ENCODE peak calls at places on chromosomes 3 and 15, in ten cellular contexts. N is MCF 10A, T is astrocyte of the cerebellum, R is foreskin fibroblast, O is tibial artery, J is GM23338, V is tibial nerve, P is HL-60, Y is DND-41, H is colonic mucosa. U is an unnamed sample.

GRCh38 chr15:101206173-101206572 is 45.7 kb downstream of the CHSY1 start:
- DNase-seq in N (no peak), O (no peak), T (peak), H (no peak), V (no peak), R (peak), Y (peak), P (no peak), J (no peak), U (no peak)

GRCh38 chr15:95208071-95208470 is 976.7 kb downstream of the MCTP2 start:
- DNase-seq in R (no peak), T (no peak), H (no peak), J (no peak), O (no peak), N (no peak), V (no peak), P (no peak), Y (no peak), U (no peak)

GRCh38 chr3:128395500-128396125 is 71.1 kb downstream of the DNAJB8 start:
- DNase-seq in N (no peak), H (no peak), R (peak), O (peak), P (no peak), Y (no peak), J (no peak), T (no peak), V (peak), U (no peak)

GRCh38 chr15:56960116-56960515 is 41.7 kb downstream of the TCF12 start:
- DNase-seq in Y (no peak), P (no peak), N (no peak), T (no peak), O (no peak), V (no peak), H (no peak), R (no peak), J (no peak), U (no peak)

GRCh38 chr3:101066776-101067175 is 73.6 kb upstream of the ABI3BP start:
- DNase-seq in R (no peak), N (peak), J (no peak), O (no peak), P (no peak), T (no peak), V (no peak), Y (no peak), H (no peak), U (no peak)

GRCh38 chr15:80745888-80746287 is 33.3 kb upstream of the CEMIP start:
- DNase-seq in N (no peak), P (no peak), J (no peak), T (no peak), H (no peak), R (no peak), V (no peak), O (no peak), Y (no peak), U (no peak)

GRCh38 chr3:31364711-31365110 is 168.0 kb upstream of the STT3B start:
- DNase-seq in Y (no peak), T (peak), P (no peak), V (no peak), J (no peak), N (no peak), O (no peak), R (peak), H (no peak), U (no peak)

GRCh38 chr3:9147215-9147895 is 102.1 kb downstream of the SRGAP3 start:
- DNase-seq in R (no peak), H (no peak), Y (no peak), O (no peak), P (no peak), V (no peak), J (no peak), N (peak), T (peak), U (no peak)

GRCh38 chr3:57949344-57949743 is 58.9 kb upstream of the FLNB start:
- DNase-seq in V (no peak), N (no peak), Y (no peak), T (no peak), O (no peak), J (no peak), H (no peak), P (no peak), R (no peak), U (no peak)

GRCh38 chr3:16788440-16789057 is 96.2 kb upstream of the PLCL2 start:
- DNase-seq in R (no peak), J (no peak), P (peak), T (no peak), Y (no peak), H (no peak), N (no peak), O (no peak), V (no peak), U (peak)

GRCh38 chr3:130424837-130425236 is 79.4 kb downstream of the COL6A5 start:
- DNase-seq in P (no peak), Y (no peak), H (no peak), J (no peak), R (no peak), O (no peak), V (no peak), T (no peak), N (no peak), U (no peak)

GRCh38 chr15:87561641-87562040 is 694.9 kb downstream of the NTRK3 start:
- DNase-seq in Y (no peak), H (no peak), O (no peak), V (no peak), R (no peak), N (no peak), T (no peak), J (no peak), P (no peak), U (no peak)

GRCh38 chr3:11661052-11661656 is 17.4 kb upstream of the VGLL4 start:
- DNase-seq in P (no peak), Y (no peak), N (peak), O (no peak), T (no peak), V (no peak), H (no peak), R (no peak), J (no peak), U (no peak)

GRCh38 chr3:193885832-193886231 is 250.1 kb upstream of the HES1 start:
- DNase-seq in Y (no peak), J (no peak), T (no peak), N (peak), H (peak), V (no peak), P (no peak), O (no peak), R (no peak), U (no peak)

GRCh38 chr15:56366211-56366610 is 985 bp downstream of the TEX9 start:
- DNase-seq in H (no peak), J (peak), O (no peak), T (no peak), P (no peak), R (no peak), V (no peak), Y (no peak), N (no peak), U (no peak)

GRCh38 chr15:79467865-79468586 is 35.9 kb downstream of the MINAR1 start:
- DNase-seq in Y (no peak), N (no peak), P (no peak), J (no peak), T (no peak), O (no peak), R (peak), H (no peak), V (no peak), U (no peak)

GRCh38 chr15:52683585-52683984 is 4.4 kb upstream of the ATOSA start:
- DNase-seq in R (no peak), H (no peak), O (no peak), Y (no peak), T (no peak), V (no peak), N (no peak), J (no peak), P (no peak), U (no peak)

GRCh38 chr3:86990734-86991481 is at the start of gene VGLL3:
- DNase-seq in O (peak), J (peak), T (peak), H (peak), Y (no peak), V (peak), N (peak), P (no peak), R (peak), U (no peak)

GRCh38 chr3:11212784-11213183 is 58.5 kb downstream of the HRH1 start:
- DNase-seq in J (no peak), R (no peak), P (no peak), H (no peak), T (no peak), Y (no peak), O (no peak), V (no peak), N (no peak), U (no peak)

GRCh38 chr3:186121271-186121670 is 12.4 kb upstream of the ETV5 start:
- DNase-seq in V (no peak), Y (no peak), P (no peak), J (no peak), N (no peak), R (no peak), T (no peak), H (no peak), O (no peak), U (no peak)

GRCh38 chr3:7779331-7779730 is 722.3 kb upstream of the LMCD1 start:
- DNase-seq in T (no peak), J (no peak), O (no peak), H (no peak), Y (no peak), V (no peak), N (no peak), R (no peak), P (no peak), U (no peak)

GRCh38 chr3:133459400-133459799 is 59.5 kb downstream of the BFSP2 start:
- DNase-seq in J (no peak), P (no peak), N (no peak), O (peak), H (no peak), V (peak), Y (no peak), R (no peak), T (no peak), U (no peak)

GRCh38 chr15:38461089-38461833 is 7.3 kb downstream of the FAM98B start:
- DNase-seq in R (no peak), J (no peak), N (no peak), P (no peak), T (no peak), V (no peak), O (no peak), H (no peak), Y (no peak), U (no peak)

GRCh38 chr3:109819786-109820185 is 482.4 kb upstream of the DPPA4 start:
- DNase-seq in O (no peak), P (no peak), R (no peak), H (no peak), V (no peak), Y (no peak), T (no peak), N (no peak), J (peak), U (no peak)

GRCh38 chr3:101827211-101828174 is 21.8 kb upstream of the NFKBIZ start:
- DNase-seq in J (peak), N (peak), H (peak), P (no peak), O (peak), T (peak), V (peak), Y (peak), R (peak), U (peak)

GRCh38 chr3:178084938-178085816 is 451.1 kb upstream of the KCNMB2 start:
- DNase-seq in Y (peak), O (peak), V (peak), N (no peak), P (no peak), T (peak), R (peak), H (peak), J (peak), U (no peak)

GRCh38 chr3:23002846-23003800 is 200.0 kb upstream of the UBE2E2 start:
- DNase-seq in T (no peak), O (peak), P (no peak), V (peak), N (peak), H (no peak), Y (no peak), J (no peak), R (no peak), U (no peak)

GRCh38 chr15:29129221-29129620 is 140.4 kb downstream of the NSMCE3 start:
- DNase-seq in N (no peak), Y (no peak), J (no peak), T (no peak), P (no peak), O (no peak), H (no peak), V (no peak), R (no peak), U (no peak)

GRCh38 chr3:24686764-24687163 is 192.1 kb upstream of the THRB start:
- DNase-seq in Y (no peak), V (no peak), P (no peak), O (no peak), H (no peak), T (peak), J (no peak), R (peak), N (no peak), U (no peak)

GRCh38 chr15:94324117-94324826 is 92.9 kb downstream of the MCTP2 start:
- DNase-seq in P (peak), Y (peak), T (peak), H (peak), O (no peak), R (peak), V (peak), J (peak), N (peak), U (peak)

GRCh38 chr3:117661636-117662095 is 952.1 kb downstream of the TUSC7 start:
- DNase-seq in N (no peak), H (no peak), J (no peak), Y (no peak), O (no peak), T (peak), P (no peak), V (no peak), R (peak), U (no peak)

GRCh38 chr3:73602171-73602570 is 22.6 kb downstream of the PDZRN3 start:
- DNase-seq in O (no peak), Y (no peak), J (no peak), H (no peak), P (no peak), R (peak), N (no peak), V (no peak), T (peak), U (no peak)

GRCh38 chr3:122392868-122393844 is 9.2 kb downstream of the FAM162A start:
- DNase-seq in T (peak), H (no peak), O (no peak), P (no peak), N (peak), J (peak), Y (peak), V (no peak), R (no peak), U (no peak)

GRCh38 chr3:25783661-25784512 is 644 bp upstream of the NGLY1 start:
- DNase-seq in O (peak), T (no peak), H (peak), V (peak), P (peak), J (peak), R (peak), N (peak), Y (no peak), U (peak)

GRCh38 chr15:66108483-66109270 is 144.9 kb downstream of the MEGF11 start:
- DNase-seq in H (no peak), Y (no peak), P (no peak), J (no peak), N (no peak), R (no peak), V (no peak), T (no peak), O (peak), U (no peak)

DNA sequence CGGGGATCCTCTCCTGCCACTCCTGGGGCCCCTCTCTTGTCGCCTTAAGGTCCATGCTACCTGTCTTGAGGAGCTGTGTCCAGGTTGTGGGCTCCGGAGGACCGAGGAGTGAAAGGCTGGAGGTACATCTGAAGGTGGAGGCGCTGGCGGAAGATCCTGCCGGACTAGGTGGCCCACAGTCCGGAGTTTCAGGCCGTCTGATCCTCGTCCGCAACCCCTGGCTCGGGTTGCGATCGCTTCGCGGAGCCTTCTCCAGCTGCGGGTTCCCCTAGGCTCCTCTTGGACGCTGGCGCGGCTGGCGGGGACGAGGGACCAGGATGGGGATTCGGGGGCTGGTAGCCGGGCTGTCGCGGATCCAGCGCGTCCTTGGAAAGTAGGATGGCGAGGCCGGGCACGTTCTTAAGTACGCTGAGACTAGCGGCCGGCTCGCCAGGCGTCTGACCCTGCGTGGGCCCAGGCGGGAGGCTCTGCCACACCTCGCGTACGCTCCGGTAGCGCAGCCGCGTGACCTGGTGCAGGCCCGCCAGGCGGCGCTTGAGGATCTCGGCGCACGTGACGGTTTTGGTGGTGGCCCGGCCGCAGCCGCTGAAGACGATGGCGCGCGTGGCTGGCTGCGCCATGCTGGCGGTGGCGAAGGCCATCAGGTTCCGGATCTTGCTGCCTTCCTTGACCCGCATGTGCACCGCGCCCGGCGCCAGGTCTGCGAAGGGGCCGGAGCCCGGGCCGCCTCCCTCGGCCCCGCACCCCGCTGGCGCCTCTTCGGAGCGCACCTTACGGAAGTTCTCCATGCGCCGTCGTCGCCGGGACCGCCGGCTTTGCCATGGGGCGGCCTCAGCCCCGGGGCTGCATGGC is 550 bp downstream of the RPP25 start:
- DNase-seq in R (peak), V (peak), Y (no peak), J (peak), H (peak), N (no peak), T (no peak), O (peak), P (peak), U (peak)
- TF ChIP-seq CTCF in R (peak), V (peak), Y (no peak), J (peak), H (peak), N (no peak), T (peak), O (peak), P (no peak), U (peak)

DNA sequence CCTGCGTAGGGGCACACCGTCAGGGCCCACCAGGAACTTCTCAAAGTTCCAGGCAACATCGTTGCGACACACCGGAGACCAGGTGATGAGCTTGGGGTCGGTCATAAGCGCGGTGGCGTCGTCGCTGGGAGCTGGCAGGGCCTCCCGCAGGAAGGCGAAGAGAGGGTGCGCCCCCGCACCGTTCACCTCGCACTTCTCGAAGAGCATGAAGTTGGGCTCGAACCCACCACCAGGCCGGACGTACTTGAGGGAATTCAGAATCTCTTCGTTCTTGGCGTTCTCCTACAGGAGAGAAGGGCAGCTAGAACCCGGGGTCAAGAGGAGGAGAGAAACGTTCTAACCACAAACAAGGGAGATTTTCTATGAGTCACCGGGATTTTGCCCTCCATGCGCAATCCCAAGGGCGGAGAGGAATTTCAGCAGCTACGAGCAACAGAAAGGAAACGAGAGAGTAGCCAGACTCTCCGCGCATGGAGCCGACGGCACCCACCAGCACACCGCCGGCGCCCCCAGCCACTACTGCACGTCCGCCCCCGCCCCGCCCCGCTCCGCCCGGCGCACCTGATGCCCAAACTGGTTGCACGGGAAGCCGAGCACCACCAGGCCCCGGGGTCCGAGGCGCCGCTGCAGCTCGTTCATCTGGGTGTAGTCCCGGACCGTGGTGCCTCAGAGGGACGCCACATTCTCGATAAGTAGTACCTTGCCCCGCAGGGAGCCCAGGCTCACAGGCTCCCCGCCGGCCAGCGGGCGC is 512 bp downstream of the GPX1 start:
- DNase-seq in O (peak), V (peak), R (peak), H (peak), Y (peak), P (peak), T (peak), N (peak), J (peak), U (peak)
- TF ChIP-seq CTCF in O (no peak), V (no peak), R (no peak), H (no peak), Y (no peak), P (no peak), T (no peak), N (no peak), J (no peak), U (no peak)

DNA sequence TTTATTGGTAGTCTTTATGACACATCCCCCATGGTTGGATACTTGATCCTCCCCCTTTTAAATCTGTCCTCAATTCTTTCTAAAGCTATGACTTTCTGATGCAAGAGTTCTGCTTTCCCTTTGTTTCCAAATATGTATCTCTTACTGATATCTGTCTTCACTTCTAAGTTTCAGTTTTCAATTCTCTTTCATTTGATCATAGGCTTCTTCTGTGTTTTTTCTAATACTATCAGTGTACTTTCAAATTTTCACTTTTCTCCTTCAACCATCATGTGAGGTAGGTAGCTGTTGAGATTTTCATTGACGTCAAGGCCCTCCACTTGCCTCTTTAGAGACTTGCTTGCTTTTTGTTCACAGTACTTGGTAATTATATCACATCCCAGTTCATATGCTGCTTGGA is 436.5 kb downstream of the CNTN4 start:
- DNase-seq in V (no peak), Y (no peak), R (no peak), T (no peak), J (no peak), H (no peak), O (no peak), N (no peak), P (no peak), U (no peak)
- TF ChIP-seq CTCF in V (no peak), Y (no peak), R (no peak), T (no peak), J (no peak), H (no peak), O (no peak), N (no peak), P (no peak), U (no peak)

GRCh38 chr15:37007301-37007700 is 93.0 kb downstream of the MEIS2 start:
- DNase-seq in N (no peak), P (no peak), J (no peak), V (no peak), T (no peak), O (no peak), Y (no peak), R (no peak), H (no peak), U (no peak)
- TF ChIP-seq CTCF in N (no peak), P (no peak), J (no peak), V (no peak), T (no peak), O (no peak), Y (no peak), R (no peak), H (no peak), U (no peak)

DNA sequence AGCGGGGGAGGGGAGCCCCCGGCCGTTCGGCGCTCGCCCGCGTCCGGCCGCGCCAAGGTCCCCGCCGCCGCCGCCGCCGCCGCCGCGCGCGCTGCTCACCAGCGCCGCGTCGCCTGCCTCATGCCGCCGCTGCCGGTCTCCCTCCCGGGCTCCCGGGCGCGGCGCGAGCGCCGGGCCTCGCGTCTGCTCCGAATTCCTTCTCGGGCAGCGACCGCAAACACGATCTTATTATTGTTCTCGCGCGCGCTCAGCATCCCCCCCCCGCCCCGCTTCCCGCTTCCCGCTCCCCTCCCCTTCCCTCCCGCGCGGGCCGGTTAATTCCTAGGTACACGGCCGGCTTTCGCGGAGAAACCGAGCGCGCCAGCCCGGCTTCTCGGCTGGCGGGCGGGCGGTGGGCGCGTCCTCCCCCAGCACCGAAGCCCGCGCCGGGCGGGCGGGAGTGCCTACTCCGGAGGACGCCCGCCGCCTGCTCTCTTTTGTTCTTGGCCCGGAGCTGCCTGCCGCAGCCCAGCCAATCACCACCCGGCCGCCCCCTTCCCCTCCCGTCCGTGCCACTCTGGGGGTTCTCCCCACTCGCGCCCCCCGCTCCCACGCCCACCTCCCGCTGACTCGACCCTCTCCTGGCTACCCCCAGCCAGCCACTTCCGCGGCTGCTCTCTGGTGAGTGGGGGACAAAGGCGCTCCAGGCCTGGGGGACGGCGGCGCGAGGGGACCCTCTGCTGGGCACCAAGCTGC is at the start of gene HDGFL3:
- DNase-seq in J (peak), O (peak), N (peak), V (peak), R (peak), Y (peak), T (no peak), P (peak), H (peak), U (no peak)
- TF ChIP-seq CTCF in J (peak), O (no peak), N (peak), V (no peak), R (no peak), Y (peak), T (peak), P (no peak), H (no peak), U (no peak)

U was measured in CD14-positive monocyte.